ENCODE peak calls at places on chromosomes 12 and 14, in six cellular contexts. B, J, G, C, S and A are unnamed samples.

GRCh38 chr12:19068137-19068536 is 61.4 kb upstream of the PLEKHA5 start:
- DNase-seq in C (no peak), J (no peak), G (no peak), S (no peak), B (no peak), A (no peak)

GRCh38 chr12:71281425-71281824 is 123.6 kb upstream of the TSPAN8 start:
- DNase-seq in B (no peak), S (no peak), J (no peak), G (no peak), C (no peak), A (no peak)

GRCh38 chr14:76673261-76673660 is 88.0 kb upstream of the VASH1 start:
- DNase-seq in S (no peak), B (no peak), J (no peak), G (no peak), C (no peak), A (no peak)

GRCh38 chr12:95674631-95675030 is 115.9 kb downstream of the NTN4 start:
- DNase-seq in G (no peak), S (peak; percentile 99), C (no peak), J (no peak), B (no peak), A (no peak)

GRCh38 chr12:94500831-94501567 is 41.3 kb upstream of the CEP83 start:
- DNase-seq in J (no peak), C (no peak), S (no peak), B (no peak), G (no peak), A (peak; percentile 65)

GRCh38 chr12:27382126-27382795 is 49.6 kb downstream of the BMAL2 start:
- DNase-seq in J (no peak), B (peak; percentile 19), G (no peak), S (no peak), C (no peak), A (peak; percentile 25)

GRCh38 chr14:63155511-63156189 is 48.6 kb upstream of the RHOJ start:
- DNase-seq in C (no peak), B (no peak), S (no peak), J (no peak), G (no peak), A (no peak)

GRCh38 chr12:66962316-66962715 is 283.4 kb upstream of the GRIP1 start:
- DNase-seq in G (no peak), C (no peak), S (no peak), B (no peak), J (no peak), A (no peak)